ENCODE peak calls at places on chromosomes 4 and X, in five cellular contexts. One of them, this sample, is unnamed.

GRCh38 chr4:60790608-60791007 is 409.5 kb upstream of the ADGRL3 start:
- DNase-seq in HAP-1: no peak
- DNase-seq in Right ventricle myocardium superior: no peak
- DNase-seq in WTC11: no peak
- DNase-seq in EH: no peak
- DNase-seq in this sample: peak

GRCh38 chrX:152819732-152820131 is 10.8 kb downstream of the CETN2 start:
- DNase-seq in HAP-1: no peak
- DNase-seq in Right ventricle myocardium superior: no peak
- DNase-seq in EH: peak
- DNase-seq in WTC11: no peak
- DNase-seq in this sample: no peak

GRCh38 chrX:66728818-66729271 is 90.0 kb upstream of the EDA2R start:
- DNase-seq in HAP-1: peak
- DNase-seq in WTC11: peak
- DNase-seq in Right ventricle myocardium superior: peak
- DNase-seq in EH: peak
- DNase-seq in this sample: peak

GRCh38 chrX:2395261-2395850 is 105.4 kb downstream of the DHRSX start:
- DNase-seq in HAP-1: no peak
- DNase-seq in EH: no peak
- DNase-seq in Right ventricle myocardium superior: no peak
- DNase-seq in WTC11: peak
- DNase-seq in this sample: no peak

GRCh38 chr4:101515099-101515498 is 167.8 kb upstream of the PPP3CA start:
- DNase-seq in HAP-1: no peak
- DNase-seq in WTC11: no peak
- DNase-seq in Right ventricle myocardium superior: no peak
- DNase-seq in EH: no peak
- DNase-seq in this sample: no peak

GRCh38 chr4:27828843-27829242 is 968.2 kb downstream of the STIM2 start:
- DNase-seq in EH: no peak
- DNase-seq in HAP-1: no peak
- DNase-seq in Right ventricle myocardium superior: no peak
- DNase-seq in WTC11: no peak
- DNase-seq in this sample: no peak

GRCh38 chr4:109511414-109511813 is 48.6 kb upstream of the MCUB start:
- DNase-seq in Right ventricle myocardium superior: no peak
- DNase-seq in WTC11: no peak
- DNase-seq in HAP-1: no peak
- DNase-seq in EH: no peak
- DNase-seq in this sample: no peak

GRCh38 chr4:156336516-156336915 is 382.9 kb upstream of the CTSO start:
- DNase-seq in WTC11: no peak
- DNase-seq in Right ventricle myocardium superior: no peak
- DNase-seq in EH: peak
- DNase-seq in HAP-1: no peak
- DNase-seq in this sample: no peak

GRCh38 chrX:13094780-13095425 is 50.5 kb upstream of the FAM9C start:
- DNase-seq in EH: peak
- DNase-seq in HAP-1: no peak
- DNase-seq in WTC11: no peak
- DNase-seq in Right ventricle myocardium superior: no peak
- DNase-seq in this sample: no peak

GRCh38 chr4:184648220-184649025 is 824 bp downstream of the CASP3 start:
- DNase-seq in HAP-1: peak
- DNase-seq in WTC11: peak
- DNase-seq in EH: peak
- DNase-seq in Right ventricle myocardium superior: peak
- DNase-seq in this sample: peak